ENCODE peak calls at places on chromosomes 4 and X, in ten cellular contexts. P is sigmoid colon, S is GM12891, T is Panc1, R is breast epithelium, H is GM23338, C is HCT116, E is GM12878, D is SK-N-SH, G is endothelial cell of umbilical vein. O is an unnamed sample.
A peak's percentile ranks its signal among the peaks of the same experiment; 100 is the strongest.

GRCh38 chrX:71195959-71196727 is 26.9 kb upstream of the GJB1 start:
- DNase-seq in P (no peak), S (no peak), T (no peak), R (no peak), H (peak; percentile 41), C (no peak), E (no peak), D (no peak), G (no peak), O (no peak)

GRCh38 chrX:13923289-13923688 is 106.4 kb upstream of the GPM6B start:
- DNase-seq in P (no peak), S (no peak), T (no peak), R (no peak), H (no peak), C (no peak), E (no peak), D (no peak), G (no peak), O (no peak)

GRCh38 chrX:7362111-7362510 is 214.2 kb upstream of the PUDP start:
- DNase-seq in P (no peak), S (no peak), T (no peak), R (no peak), H (peak; percentile 1), C (no peak), E (no peak), D (no peak), G (no peak), O (no peak)

GRCh38 chr4:3402409-3403103 is 39.2 kb upstream of the HGFAC start:
- DNase-seq in P (peak; percentile 59), S (no peak), T (no peak), R (no peak), H (no peak), C (no peak), E (no peak), D (no peak), G (no peak), O (no peak)

GRCh38 chr4:168509786-168510185 is 12.9 kb downstream of the PALLD start:
- DNase-seq in P (no peak), S (no peak), T (no peak), R (no peak), H (no peak), C (no peak), E (no peak), D (no peak), G (no peak), O (peak; percentile 32)

GRCh38 chr4:97778174-97778573 is 365.1 kb downstream of the STPG2 start:
- DNase-seq in P (no peak), S (no peak), T (no peak), R (no peak), H (no peak), C (no peak), E (no peak), D (no peak), G (no peak), O (no peak)

GRCh38 chrX:54246866-54247265 is 63.8 kb upstream of the FAM120C start:
- DNase-seq in P (no peak), S (no peak), T (no peak), R (no peak), H (no peak), C (no peak), E (no peak), D (no peak), G (no peak), O (no peak)

GRCh38 chrX:52425710-52426245 is 57.0 kb downstream of the XAGE2 start:
- DNase-seq in P (no peak), S (no peak), T (no peak), R (no peak), H (no peak), C (no peak), E (no peak), D (no peak), G (no peak), O (no peak)

GRCh38 chr4:14023901-14024300 is 396.4 kb upstream of the BOD1L1 start:
- DNase-seq in P (no peak), S (no peak), T (no peak), R (no peak), H (no peak), C (no peak), E (no peak), D (no peak), G (no peak), O (no peak)

GRCh38 chr4:81459233-81459632 is 12.5 kb downstream of the RASGEF1B start:
- DNase-seq in P (no peak), S (no peak), T (no peak), R (no peak), H (no peak), C (no peak), E (no peak), D (no peak), G (no peak), O (no peak)

GRCh38 chrX:21723097-21723496 is 34.8 kb downstream of the SMPX start:
- DNase-seq in P (no peak), S (no peak), T (no peak), R (no peak), H (peak; percentile 24), C (no peak), E (no peak), D (no peak), G (no peak), O (no peak)

GRCh38 chr4:68021185-68021584 is 57.9 kb upstream of the TMPRSS11A start:
- DNase-seq in P (no peak), S (no peak), T (no peak), R (no peak), H (no peak), C (peak; percentile 51), E (no peak), D (no peak), G (no peak), O (no peak)

DNA sequence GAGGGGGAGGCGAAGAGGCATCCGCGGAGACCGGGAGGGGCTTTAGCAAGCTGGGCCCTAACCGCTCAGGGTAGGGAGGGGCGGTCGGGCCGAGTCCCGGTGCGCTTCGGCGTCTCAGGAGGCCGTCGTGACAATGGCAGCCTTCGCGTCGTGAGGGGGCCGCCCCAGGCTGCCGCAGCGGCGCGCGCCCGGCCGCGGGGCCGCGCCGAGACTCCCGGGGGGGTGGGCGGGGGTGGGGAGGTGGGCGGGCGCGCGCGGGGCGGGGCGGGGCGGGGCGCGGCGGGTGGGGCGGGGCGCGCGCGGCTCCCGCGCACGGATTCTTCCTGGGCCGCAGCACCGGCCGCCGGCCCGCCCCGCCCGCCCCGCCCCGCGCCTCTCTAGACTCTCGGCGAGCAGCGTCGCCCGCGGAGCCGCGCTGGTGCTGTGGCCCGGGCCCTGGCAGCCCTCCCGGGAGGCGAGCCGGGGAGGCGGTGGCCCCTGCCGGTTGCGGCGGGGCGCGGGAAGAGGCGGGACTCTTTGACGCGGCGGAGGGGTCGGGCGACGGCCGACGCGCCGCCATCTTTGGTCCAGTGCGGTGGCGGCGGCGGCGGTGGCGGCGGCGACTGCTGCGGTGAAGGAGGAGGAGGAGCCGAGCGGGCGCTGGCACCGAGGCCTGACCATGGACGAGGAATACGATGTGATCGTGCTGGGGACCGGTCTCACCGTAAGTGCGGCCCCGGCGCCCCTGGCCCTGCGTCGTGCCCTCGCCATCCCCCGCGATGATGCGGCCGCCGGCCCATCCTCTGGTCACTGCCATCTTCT is at the start of gene GDI1:
- DNase-seq in P (peak; percentile 82), S (peak; percentile 75), T (no peak), R (no peak), H (peak; percentile 70), C (no peak), E (no peak), D (peak; percentile 91), G (no peak), O (no peak)
- TF ChIP-seq POLR2AphosphoS5 in P (peak; percentile 80), S (no peak), T (no peak), R (no peak), H (peak; percentile 41), C (peak; percentile 54), E (peak; percentile 29), D (no peak), G (peak; percentile 38), O (no peak)

DNA sequence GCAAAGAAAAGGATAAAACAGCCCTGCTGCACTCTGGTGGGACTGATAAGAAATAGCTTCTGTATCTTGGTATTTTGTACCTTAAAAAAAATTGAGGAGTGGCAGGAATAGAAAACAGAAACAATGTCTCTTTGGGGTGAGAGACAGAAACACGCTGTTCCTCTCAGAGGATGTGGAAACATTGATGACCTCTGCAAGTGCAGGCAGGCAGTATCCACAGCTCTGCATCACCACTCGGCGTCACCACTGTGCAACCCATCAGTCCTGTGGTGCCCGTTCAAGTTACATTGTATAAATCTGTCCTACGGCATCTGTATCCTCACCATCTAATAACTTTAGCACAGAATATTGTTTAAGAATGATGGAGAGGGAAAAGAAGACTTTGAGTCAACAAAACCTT is 152.4 kb upstream of the SPRY1 start:
- DNase-seq in P (peak; percentile 77), S (no peak), T (no peak), R (peak; percentile 58), H (no peak), C (no peak), E (no peak), D (no peak), G (peak; percentile 65), O (no peak)
- TF ChIP-seq POLR2AphosphoS5 in P (no peak), S (no peak), T (no peak), R (no peak), H (no peak), C (no peak), E (no peak), D (no peak), G (no peak), O (no peak)

DNA sequence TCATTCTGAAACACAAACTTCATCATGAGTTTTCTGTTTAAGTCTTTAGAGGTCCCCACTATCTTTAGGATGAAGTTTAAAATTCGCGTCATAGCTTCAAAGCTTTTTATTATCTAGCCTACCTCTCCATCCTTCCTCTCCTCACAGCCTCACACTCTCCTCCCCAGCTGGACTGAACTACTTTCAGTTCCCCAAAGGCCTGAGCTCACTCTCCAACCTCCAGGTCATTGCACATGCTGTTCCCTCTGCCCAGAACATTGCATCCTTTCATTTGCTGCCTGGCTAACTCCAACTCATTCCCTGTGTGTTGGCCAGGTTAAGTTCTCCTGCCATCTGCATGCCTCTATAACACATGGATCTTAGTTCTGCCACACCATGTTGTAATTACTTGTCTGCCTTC is 2.9 kb upstream of the OTUD5 start:
- DNase-seq in P (no peak), S (no peak), T (no peak), R (no peak), H (no peak), C (no peak), E (no peak), D (no peak), G (no peak), O (no peak)
- TF ChIP-seq POLR2AphosphoS5 in P (no peak), S (no peak), T (no peak), R (no peak), H (no peak), C (no peak), E (no peak), D (no peak), G (no peak), O (no peak)

DNA sequence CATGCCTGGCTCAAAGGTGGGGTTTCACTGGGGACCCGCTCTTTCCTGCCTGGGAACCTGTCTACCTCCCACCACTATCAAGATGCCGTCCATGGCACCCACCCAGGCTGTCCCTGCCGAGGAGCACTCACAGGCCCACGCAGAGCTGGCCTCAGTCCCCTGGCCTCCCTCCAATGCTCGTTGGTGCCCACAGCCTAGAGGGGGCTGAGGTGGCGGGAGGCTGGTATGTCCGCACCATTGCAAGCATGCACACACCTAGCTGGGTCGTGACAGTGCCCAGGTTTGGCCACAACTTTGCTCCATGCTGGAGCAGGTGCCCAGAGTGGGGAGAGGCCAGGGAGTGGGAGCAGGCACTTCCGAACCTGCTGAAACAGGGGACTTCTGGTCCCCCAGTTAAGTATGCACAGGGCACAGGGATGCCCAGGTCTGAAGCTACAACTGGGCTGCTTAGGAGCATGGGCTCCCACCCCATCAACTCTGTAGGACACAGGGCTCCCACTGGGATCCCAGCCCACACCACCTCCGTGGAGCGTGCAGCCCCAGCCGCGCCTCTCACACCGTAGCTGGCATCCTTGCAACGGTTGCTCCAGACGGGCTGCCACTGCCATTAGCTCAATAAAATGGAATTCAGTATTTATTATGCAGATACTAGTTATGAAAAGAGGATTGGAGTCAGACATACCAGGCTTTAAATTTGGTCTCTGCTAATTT is 1376.1 kb upstream of the TENM3 start:
- DNase-seq in P (peak; percentile 58), S (no peak), T (no peak), R (no peak), H (no peak), C (no peak), E (no peak), D (no peak), G (no peak), O (no peak)
- TF ChIP-seq POLR2AphosphoS5 in P (no peak), S (no peak), T (no peak), R (no peak), H (no peak), C (no peak), E (no peak), D (no peak), G (no peak), O (no peak)